ENCODE peak calls at places on chromosomes 1 and 21, in four cellular contexts. C is CD8-positive, alpha-beta memory T cell; F is dorsolateral prefrontal cortex; Z is GM23248. V is an unnamed sample.

GRCh38 chr1:58879464-58879863 is 95.6 kb upstream of the JUN start:
- DNase-seq in Z (peak), F (no peak), C (no peak), V (no peak)

GRCh38 chr1:221334082-221334481 is 407.8 kb downstream of the DUSP10 start:
- DNase-seq in Z (no peak), F (no peak), C (no peak), V (no peak)

GRCh38 chr1:205396972-205397616 is 24.8 kb downstream of the LEMD1 start:
- DNase-seq in C (peak), F (peak), Z (peak), V (peak)

GRCh38 chr21:43968410-43969114 is 43.5 kb upstream of the TRAPPC10 start:
- DNase-seq in Z (no peak), C (no peak), F (no peak), V (no peak)

GRCh38 chr1:184646824-184647223 is 107.8 kb downstream of the EDEM3 start:
- DNase-seq in Z (no peak), F (no peak), C (no peak), V (no peak)

GRCh38 chr1:244852694-244853093 is 11.6 kb downstream of the HNRNPU start:
- DNase-seq in F (no peak), C (no peak), Z (no peak), V (no peak)

GRCh38 chr1:239816090-239816812 is 275.4 kb upstream of the FMN2 start:
- DNase-seq in C (no peak), Z (peak), F (no peak), V (no peak)

GRCh38 chr21:37072239-37072987 is 458 bp downstream of the PIGP start:
- DNase-seq in F (peak), C (peak), Z (peak), V (peak)

GRCh38 chr1:18578271-18578670 is 52.4 kb upstream of the PAX7 start:
- DNase-seq in C (no peak), F (no peak), Z (peak), V (no peak)

GRCh38 chr1:64861611-64862010 is 104.7 kb downstream of the JAK1 start:
- DNase-seq in Z (peak), C (no peak), F (no peak), V (no peak)

GRCh38 chr1:53678507-53678906 is 60.5 kb downstream of the GLIS1 start:
- DNase-seq in C (no peak), Z (peak), F (peak), V (no peak)

GRCh38 chr1:218939095-218939494 is 234.6 kb upstream of the LYPLAL1 start:
- DNase-seq in C (no peak), F (no peak), Z (no peak), V (no peak)

GRCh38 chr1:228289996-228290881 is 82.4 kb downstream of the OBSCN start:
- DNase-seq in C (no peak), F (no peak), Z (no peak), V (no peak)

GRCh38 chr1:25677193-25677773 is 60.7 kb downstream of the MAN1C1 start:
- DNase-seq in F (no peak), Z (no peak), C (no peak), V (no peak)

GRCh38 chr1:20147846-20148570 is 8.9 kb downstream of the PLA2G2F start:
- DNase-seq in F (no peak), Z (no peak), C (no peak), V (no peak)
- H3K27ac ChIP-seq in F (no peak), Z (no peak), C (no peak), V (no peak)

DNA sequence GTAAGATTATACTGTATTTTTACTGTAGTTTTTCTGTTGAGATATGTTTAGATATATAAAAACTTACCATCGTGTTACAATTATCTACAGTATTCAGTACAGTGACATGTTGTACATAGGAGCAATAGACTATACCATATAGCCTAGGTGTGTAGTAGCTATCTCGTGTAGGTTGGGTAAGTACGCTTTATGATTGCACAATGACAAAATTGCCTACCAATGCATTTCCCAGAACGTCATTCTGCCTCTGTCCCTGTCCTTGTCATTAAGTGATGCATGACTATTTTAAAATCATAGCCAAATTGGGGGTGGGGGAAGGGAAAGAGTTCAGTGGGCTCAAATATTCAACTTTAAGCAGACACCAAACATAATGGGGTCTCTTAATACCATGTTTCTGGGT is 233.8 kb upstream of the TMEM51 start:
- DNase-seq in F (no peak), C (no peak), Z (no peak), V (no peak)
- H3K27ac ChIP-seq in F (no peak), C (no peak), Z (no peak), V (no peak)

GRCh38 chr21:42858957-42859890 is 20.1 kb downstream of the WDR4 start:
- DNase-seq in C (no peak), Z (no peak), F (no peak), V (no peak)
- H3K27ac ChIP-seq in C (no peak), Z (no peak), F (no peak), V (no peak)

GRCh38 chr1:60971330-60971729 is 111.0 kb upstream of the NFIA start:
- DNase-seq in Z (no peak), F (no peak), C (no peak), V (no peak)

GRCh38 chr1:60973668-60974067 is 108.7 kb upstream of the NFIA start:
- DNase-seq in F (no peak), Z (no peak), C (no peak), V (no peak)

GRCh38 chr1:60974524-60974923 is 107.8 kb upstream of the NFIA start:
- DNase-seq in F (no peak), Z (no peak), C (no peak), V (no peak)

GRCh38 chr1:60972841-60973364 is 109.5 kb upstream of the NFIA start:
- DNase-seq in Z (peak), F (no peak), C (no peak), V (no peak)

DNA sequence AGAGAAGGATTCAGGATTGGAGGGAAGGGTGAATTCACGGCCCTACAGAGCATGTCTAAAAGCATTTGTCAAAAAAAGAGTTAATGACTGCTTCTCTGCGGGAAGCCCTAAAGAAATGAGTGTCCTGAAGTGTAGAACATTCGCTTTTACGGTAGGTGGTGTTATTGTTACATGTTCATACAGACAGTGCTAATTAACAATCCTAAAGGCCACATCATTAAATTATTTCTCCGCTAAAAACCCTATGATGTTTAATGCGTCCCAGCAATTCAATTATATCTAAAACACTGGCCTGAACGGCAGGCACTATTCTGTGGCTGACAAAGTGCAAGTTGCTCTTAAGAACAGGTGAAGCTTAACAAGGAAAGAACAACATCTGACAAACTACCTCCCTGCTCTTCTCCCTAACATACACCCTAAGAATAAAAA is 112.3 kb upstream of the NFIA start:
- DNase-seq in Z (peak), F (peak), C (no peak), V (no peak)
- H3K27ac ChIP-seq in Z (no peak), F (peak), C (no peak), V (no peak)

GRCh38 chr1:33010946-33011731 is 25.5 kb downstream of the AK2 start:
- DNase-seq in F (peak), Z (peak), C (no peak), V (no peak)

GRCh38 chr1:33012165-33012564 is 24.5 kb downstream of the AK2 start:
- DNase-seq in Z (no peak), F (no peak), C (no peak), V (no peak)

GRCh38 chr1:33007190-33008050 is 29.3 kb downstream of the AK2 start:
- DNase-seq in F (no peak), Z (peak), C (no peak), V (peak)

GRCh38 chr1:33008051-33008914 is 28.4 kb downstream of the AK2 start:
- DNase-seq in C (no peak), F (no peak), Z (peak), V (no peak)

GRCh38 chr1:33009561-33009960 is 27.1 kb downstream of the AK2 start:
- DNase-seq in Z (no peak), F (no peak), C (no peak), V (no peak)
- H3K27ac ChIP-seq in Z (no peak), F (no peak), C (no peak), V (no peak)

DNA sequence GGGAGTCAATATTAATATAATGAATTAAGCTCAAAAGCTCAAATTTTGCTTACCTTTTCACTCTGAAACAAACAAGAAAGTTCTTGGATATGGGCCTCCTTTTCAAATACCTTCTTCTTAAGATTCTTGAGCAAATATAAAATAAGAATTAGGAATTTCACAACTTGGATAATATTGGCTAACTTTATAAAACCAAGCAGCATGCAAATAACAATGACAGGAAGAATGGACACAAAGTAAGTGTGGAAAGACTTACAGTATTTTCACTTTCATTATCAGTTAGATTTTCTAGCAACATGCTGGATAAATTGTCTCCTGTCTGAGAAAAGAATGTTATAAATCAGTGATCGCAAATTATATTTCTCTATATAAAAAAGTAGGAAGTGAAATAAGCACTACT is 13.2 kb downstream of the ODF2L start:
- DNase-seq in F (no peak), C (no peak), Z (peak), V (peak)
- H3K27ac ChIP-seq in F (no peak), C (no peak), Z (peak), V (no peak)

DNA sequence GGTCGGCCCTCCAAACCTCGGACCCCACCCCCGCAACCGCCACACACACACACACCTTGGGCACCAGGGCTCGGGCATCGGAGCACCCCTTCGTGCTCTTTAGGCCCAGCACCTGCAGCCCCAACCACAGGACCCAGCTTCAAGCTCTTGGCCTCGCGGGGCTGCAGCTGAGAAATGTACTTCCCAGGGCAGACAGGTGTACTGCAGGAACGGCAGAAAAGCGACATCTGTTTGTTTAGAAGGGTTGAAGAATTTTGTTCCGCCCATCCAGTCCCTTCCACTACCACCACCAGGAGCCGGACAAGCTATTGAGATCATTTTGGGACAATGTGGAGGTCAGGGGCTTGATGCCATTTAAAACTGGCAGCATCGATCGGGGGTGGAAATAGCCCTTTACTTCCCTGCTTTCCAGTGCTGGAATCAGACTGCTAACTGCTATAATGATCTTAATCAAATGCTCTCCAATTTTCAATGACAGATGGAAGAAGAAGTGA is 1.7 kb downstream of the SERTAD4 start:
- DNase-seq in C (no peak), F (no peak), Z (no peak), V (peak)
- H3K27ac ChIP-seq in C (no peak), F (peak), Z (no peak), V (no peak)

DNA sequence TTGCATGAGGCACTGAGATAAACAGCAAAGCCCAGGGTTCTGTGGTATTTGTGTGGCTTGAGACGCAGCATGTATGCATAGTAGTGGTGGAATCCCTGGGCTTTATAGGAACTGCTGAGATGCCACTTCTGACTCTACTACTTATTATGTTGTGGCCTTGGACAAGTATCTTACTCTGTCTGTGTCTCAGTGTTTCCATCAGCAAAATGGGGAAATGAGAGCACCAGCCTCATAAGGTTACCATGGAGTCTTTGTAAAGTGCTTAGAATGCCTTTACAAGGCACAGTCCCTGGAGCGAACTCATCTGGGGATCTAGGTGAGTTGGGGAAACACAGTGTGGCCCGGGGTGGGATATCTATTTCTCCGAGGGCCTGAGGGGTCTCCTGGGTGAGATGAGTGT is 154.8 kb downstream of the C1orf94 start:
- DNase-seq in F (no peak), C (no peak), Z (no peak), V (no peak)
- H3K27ac ChIP-seq in F (no peak), C (no peak), Z (no peak), V (no peak)

GRCh38 chr1:152972196-152972886 is 1.9 kb downstream of the SPRR4 start:
- DNase-seq in C (no peak), F (no peak), Z (no peak), V (no peak)
- H3K27ac ChIP-seq in C (no peak), F (no peak), Z (no peak), V (no peak)

GRCh38 chr1:158093376-158093775 is 87.3 kb upstream of the CD1D start:
- DNase-seq in F (no peak), C (no peak), Z (no peak), V (no peak)
- H3K27ac ChIP-seq in F (no peak), C (no peak), Z (no peak), V (no peak)